ENCODE peak calls at places on chromosomes 3 and 15, in nine cellular contexts. V is trophoblast cell, H is neural progenitor cell, D is mesenchymal stem cell, Z is OCI-LY7, B is DND-41, F is GM23338, G is H9, P is IMR-90. A is an unnamed sample.

GRCh38 chr3:155870945-155871745 is 695 bp downstream of the GMPS start:
- DNase-seq in H (peak), V (peak), F (peak), D (no peak), G (peak), B (peak), P (no peak), Z (peak), A (peak)

GRCh38 chr3:46593274-46593862 is 19.0 kb upstream of the FAM240A start:
- DNase-seq in F (no peak), B (no peak), D (no peak), P (no peak), Z (no peak), V (no peak), H (no peak), G (no peak), A (no peak)

GRCh38 chr3:98900265-98901031 is 1.0 kb downstream of the DCBLD2 start:
- DNase-seq in P (no peak), V (peak), G (no peak), H (peak), F (no peak), B (no peak), Z (no peak), D (no peak), A (no peak)

GRCh38 chr3:111610612-111611054 is 15.5 kb upstream of the ZBED2 start:
- DNase-seq in Z (no peak), F (no peak), G (no peak), H (no peak), B (peak), V (no peak), D (no peak), P (no peak), A (no peak)

GRCh38 chr3:193040836-193041672 is 123.4 kb upstream of the MB21D2 start:
- DNase-seq in G (no peak), V (peak), F (peak), H (peak), D (peak), B (no peak), P (peak), Z (peak), A (peak)

GRCh38 chr3:30114918-30115317 is 491.5 kb upstream of the TGFBR2 start:
- DNase-seq in Z (no peak), G (no peak), F (no peak), H (no peak), D (no peak), P (no peak), V (no peak), B (no peak), A (peak)

GRCh38 chr3:172313671-172314070 is 134.6 kb downstream of the GHSR start:
- DNase-seq in Z (no peak), D (no peak), F (no peak), H (no peak), P (peak), G (no peak), B (no peak), V (no peak), A (no peak)

GRCh38 chr15:59993950-59994401 is 10.1 kb upstream of the FOXB1 start:
- DNase-seq in D (no peak), Z (no peak), B (no peak), H (peak), P (no peak), V (peak), G (peak), F (peak), A (no peak)

GRCh38 chr3:13650210-13651056 is 101.5 kb downstream of the FBLN2 start:
- DNase-seq in H (peak), Z (peak), D (peak), F (peak), V (peak), G (peak), P (peak), B (peak), A (peak)

GRCh38 chr15:39239562-39239961 is 341.3 kb upstream of the THBS1 start:
- DNase-seq in D (peak), V (no peak), P (peak), F (no peak), Z (no peak), B (no peak), G (no peak), H (no peak), A (peak)

GRCh38 chr3:177427096-177427495 is 229.8 kb upstream of the TBL1XR1 start:
- DNase-seq in Z (peak), B (peak), P (no peak), F (no peak), G (no peak), D (no peak), H (no peak), V (no peak), A (no peak)

GRCh38 chr15:42056934-42057743 is 36.3 kb upstream of the PLA2G4E start:
- DNase-seq in B (no peak), F (peak), Z (peak), H (peak), P (peak), D (peak), G (peak), V (peak), A (peak)

GRCh38 chr3:126034481-126035361 is 49.2 kb downstream of the SLC41A3 start:
- DNase-seq in H (no peak), V (peak), G (peak), P (peak), F (no peak), D (no peak), Z (no peak), B (peak), A (peak)

GRCh38 chr3:141418751-141419150 is 50.4 kb downstream of the ZBTB38 start:
- DNase-seq in B (no peak), P (no peak), D (no peak), F (no peak), G (no peak), V (peak), H (no peak), Z (no peak), A (no peak)

GRCh38 chr3:55000546-55000945 is 72.7 kb upstream of the LRTM1 start:
- DNase-seq in D (peak), P (peak), Z (no peak), G (no peak), H (no peak), B (no peak), V (peak), F (no peak), A (peak)

GRCh38 chr15:39427705-39428104 is 153.2 kb upstream of the THBS1 start:
- DNase-seq in Z (no peak), B (no peak), H (no peak), P (no peak), V (no peak), F (no peak), G (no peak), D (no peak), A (no peak)

GRCh38 chr3:184259878-184260570 is 1.3 kb downstream of the CAMK2N2 start:
- DNase-seq in B (no peak), P (peak), H (peak), Z (no peak), V (peak), F (peak), G (no peak), D (peak), A (peak)

GRCh38 chr3:53998980-53999379 is 107.3 kb upstream of the SELENOK start:
- DNase-seq in H (no peak), V (no peak), F (no peak), P (no peak), G (no peak), D (no peak), Z (no peak), B (no peak), A (no peak)

GRCh38 chr3:175346573-175347356 is 487.6 kb downstream of the NAALADL2 start:
- DNase-seq in D (peak), B (no peak), V (peak), H (no peak), P (peak), G (no peak), Z (no peak), F (no peak), A (peak)

GRCh38 chr3:52892625-52893311 is 4.6 kb downstream of the STIMATE start:
- DNase-seq in H (no peak), Z (no peak), G (no peak), D (no peak), F (no peak), V (peak), B (no peak), P (no peak), A (no peak)

GRCh38 chr3:69084668-69085542 is at the start of gene ARL6IP5:
- DNase-seq in V (peak), D (peak), H (peak), F (peak), B (peak), Z (peak), G (peak), P (peak), A (peak)

GRCh38 chr3:183178833-183179549 is 16.5 kb upstream of the LAMP3 start:
- DNase-seq in Z (no peak), D (peak), B (no peak), G (peak), H (peak), P (no peak), V (peak), F (peak), A (peak)

GRCh38 chr3:172082820-172083513 is 43.6 kb downstream of the FNDC3B start:
- DNase-seq in P (no peak), D (no peak), V (no peak), F (no peak), B (no peak), G (no peak), Z (no peak), H (no peak), A (no peak)

GRCh38 chr3:134009345-134010000 is 20.3 kb downstream of the SLCO2A1 start:
- DNase-seq in D (peak), G (no peak), V (no peak), P (peak), H (no peak), F (no peak), Z (no peak), B (no peak), A (peak)

GRCh38 chr3:31793040-31793439 is 188.0 kb downstream of the OSBPL10 start:
- DNase-seq in G (no peak), V (no peak), B (no peak), F (no peak), D (no peak), Z (no peak), H (no peak), P (no peak), A (no peak)

GRCh38 chr3:7682822-7683229 is 818.8 kb upstream of the LMCD1 start:
- DNase-seq in Z (no peak), H (no peak), V (peak), F (peak), P (peak), G (no peak), D (peak), B (no peak), A (no peak)

GRCh38 chr3:149934524-149934923 is 36.2 kb downstream of the PFN2 start:
- DNase-seq in V (peak), G (no peak), F (no peak), H (no peak), P (peak), B (no peak), D (peak), Z (no peak), A (no peak)

GRCh38 chr3:50592568-50592967 is 19.0 kb downstream of the CISH start:
- DNase-seq in G (no peak), Z (no peak), B (peak), P (no peak), F (no peak), D (no peak), H (no peak), V (no peak), A (no peak)

GRCh38 chr3:195546130-195546560 is 3.0 kb upstream of the PPP1R2 start:
- DNase-seq in Z (no peak), F (no peak), B (no peak), H (no peak), G (no peak), D (peak), V (peak), P (peak), A (peak)

GRCh38 chr3:15803913-15804312 is 6.1 kb upstream of the ANKRD28 start:
- DNase-seq in H (no peak), V (no peak), P (no peak), G (no peak), D (no peak), F (no peak), Z (no peak), B (no peak), A (peak)

GRCh38 chr15:78540955-78541743 is 905 bp downstream of the PSMA4 start:
- DNase-seq in P (peak), Z (peak), H (no peak), B (peak), G (no peak), V (no peak), D (peak), F (no peak), A (peak)

GRCh38 chr3:135229018-135229495 is 434.0 kb downstream of the EPHB1 start:
- DNase-seq in G (peak), V (no peak), F (peak), Z (no peak), D (no peak), P (no peak), H (peak), B (peak), A (no peak)

GRCh38 chr3:15284121-15284889 is 48.1 kb downstream of the SH3BP5 start:
- DNase-seq in F (no peak), P (no peak), V (no peak), Z (no peak), H (no peak), D (no peak), B (no peak), G (no peak), A (peak)

GRCh38 chr3:30527720-30528119 is 78.7 kb upstream of the TGFBR2 start:
- DNase-seq in D (peak), G (no peak), Z (no peak), H (no peak), B (no peak), F (no peak), V (no peak), P (no peak), A (no peak)

GRCh38 chr15:40841741-40842140 is 2.1 kb upstream of the SPINT1 start:
- DNase-seq in G (no peak), V (no peak), Z (no peak), P (no peak), B (no peak), H (no peak), F (no peak), D (no peak), A (no peak)

GRCh38 chr15:60554494-60554893 is 75.6 kb upstream of the ICE2 start:
- DNase-seq in B (no peak), F (no peak), V (no peak), Z (no peak), P (no peak), D (no peak), G (no peak), H (no peak), A (no peak)

GRCh38 chr3:72629191-72629611 is 219.0 kb downstream of the SHQ1 start:
- DNase-seq in Z (peak), H (no peak), F (no peak), B (no peak), G (no peak), V (peak), D (no peak), P (no peak), A (peak)

GRCh38 chr15:30991301-30992072 is at the start of gene MTMR10:
- DNase-seq in D (peak), Z (peak), B (peak), G (peak), V (peak), P (peak), F (peak), H (peak), A (peak)

GRCh38 chr3:126119008-126119675 is 35.2 kb upstream of the SLC41A3 start:
- DNase-seq in G (peak), P (no peak), H (no peak), F (no peak), Z (no peak), B (no peak), D (no peak), V (no peak), A (peak)

GRCh38 chr3:113132571-113132996 is 78.8 kb upstream of the BOC start:
- DNase-seq in V (no peak), D (peak), F (no peak), G (no peak), B (no peak), Z (no peak), P (peak), H (no peak), A (peak)

GRCh38 chr3:71433631-71434030 is 149.9 kb downstream of the FOXP1 start:
- DNase-seq in F (no peak), V (no peak), H (no peak), D (no peak), B (no peak), Z (no peak), P (no peak), G (no peak), A (no peak)
- H3K4me2 ChIP-seq in F (no peak), V (no peak), H (no peak), D (no peak), B (no peak), Z (no peak), P (no peak), G (no peak), A (no peak)

DNA sequence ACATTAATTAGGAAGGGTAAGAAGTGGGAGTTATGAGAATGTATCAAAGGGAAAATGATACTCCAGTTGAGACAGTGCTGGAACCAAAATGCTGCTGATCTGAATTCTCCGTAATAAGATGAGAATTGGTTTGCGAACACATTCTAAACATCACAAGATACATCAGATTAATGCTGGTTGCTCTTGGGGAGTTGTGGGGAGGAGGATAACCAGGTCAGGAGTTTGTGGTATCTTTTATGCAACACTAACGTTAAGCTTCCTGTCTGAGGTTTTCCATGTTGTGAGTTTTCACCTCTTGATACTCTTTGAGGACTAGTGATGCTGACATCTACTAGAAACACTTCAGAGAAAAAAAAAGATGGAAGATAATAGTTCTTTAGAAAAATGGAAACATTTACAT is 47.2 kb downstream of the PPARG start:
- DNase-seq in B (peak), P (no peak), H (no peak), Z (no peak), F (no peak), G (no peak), V (no peak), D (no peak), A (no peak)
- H3K4me2 ChIP-seq in B (peak), P (no peak), H (no peak), Z (no peak), F (no peak), G (no peak), V (no peak), D (no peak), A (no peak)

GRCh38 chr3:188177721-188178120 is 23.8 kb downstream of the LPP start:
- DNase-seq in B (no peak), F (no peak), Z (no peak), G (no peak), D (no peak), V (peak), H (no peak), P (no peak), A (no peak)

GRCh38 chr3:188180114-188180513 is 26.2 kb downstream of the LPP start:
- DNase-seq in G (no peak), P (no peak), H (no peak), Z (no peak), D (no peak), B (no peak), V (no peak), F (no peak), A (no peak)

GRCh38 chr3:188176884-188177283 is 22.9 kb downstream of the LPP start:
- DNase-seq in D (no peak), Z (no peak), V (no peak), P (no peak), G (no peak), H (no peak), F (no peak), B (no peak), A (no peak)

GRCh38 chr3:188179006-188179966 is 25.3 kb downstream of the LPP start:
- DNase-seq in F (peak), P (peak), D (peak), H (peak), V (peak), G (no peak), B (no peak), Z (peak), A (no peak)

DNA sequence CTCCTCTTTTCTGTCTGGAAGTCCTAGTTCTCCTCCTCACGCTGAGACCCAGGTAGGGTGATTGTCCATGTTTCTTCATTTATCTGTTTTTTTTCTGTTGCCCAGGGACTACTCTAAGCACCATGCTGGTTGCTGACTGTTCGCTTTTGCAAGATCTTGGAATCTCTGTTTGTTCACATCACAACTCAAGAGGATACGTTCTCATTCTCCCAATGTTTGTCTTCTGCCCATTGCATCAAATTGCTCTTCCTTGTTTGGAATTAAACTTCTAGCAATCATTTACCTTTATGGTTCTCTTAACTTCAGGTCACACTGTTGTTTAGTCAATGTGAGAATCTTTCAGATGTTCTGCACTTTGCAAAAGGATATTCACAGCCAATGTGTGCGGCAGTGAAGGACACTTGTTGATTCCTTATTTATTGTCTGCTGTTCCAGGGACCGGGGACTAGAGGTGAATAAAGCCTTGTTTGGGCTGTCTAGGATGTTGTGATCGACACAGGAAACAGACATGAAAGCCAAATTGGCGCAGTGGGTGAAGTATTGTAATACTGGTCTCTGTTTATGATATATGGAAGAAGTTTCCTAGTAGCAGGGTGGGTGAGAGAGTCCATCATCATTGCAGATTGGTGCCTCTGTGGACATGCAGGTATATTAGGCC is 24.5 kb downstream of the LPP start:
- DNase-seq in F (no peak), B (peak), H (no peak), V (peak), P (no peak), Z (no peak), D (no peak), G (no peak), A (no peak)
- H3K4me2 ChIP-seq in F (no peak), B (no peak), H (no peak), V (no peak), P (peak), Z (peak), D (no peak), G (no peak), A (no peak)

GRCh38 chr15:73928971-73929627 is 2.8 kb downstream of the LOXL1 start:
- DNase-seq in G (no peak), F (no peak), H (peak), D (no peak), B (no peak), V (peak), P (no peak), Z (no peak), A (peak)

GRCh38 chr15:73930790-73931281 is 4.6 kb downstream of the LOXL1 start:
- DNase-seq in B (no peak), D (no peak), G (no peak), P (peak), F (no peak), V (no peak), H (no peak), Z (no peak), A (no peak)

GRCh38 chr15:73928241-73928579 is 1.9 kb downstream of the LOXL1 start:
- DNase-seq in D (no peak), P (no peak), Z (no peak), B (no peak), V (peak), H (no peak), F (no peak), G (no peak), A (no peak)

GRCh38 chr15:73931441-73931840 is 5.2 kb downstream of the LOXL1 start:
- DNase-seq in G (no peak), D (no peak), H (no peak), F (no peak), V (no peak), B (no peak), P (no peak), Z (no peak), A (no peak)

DNA sequence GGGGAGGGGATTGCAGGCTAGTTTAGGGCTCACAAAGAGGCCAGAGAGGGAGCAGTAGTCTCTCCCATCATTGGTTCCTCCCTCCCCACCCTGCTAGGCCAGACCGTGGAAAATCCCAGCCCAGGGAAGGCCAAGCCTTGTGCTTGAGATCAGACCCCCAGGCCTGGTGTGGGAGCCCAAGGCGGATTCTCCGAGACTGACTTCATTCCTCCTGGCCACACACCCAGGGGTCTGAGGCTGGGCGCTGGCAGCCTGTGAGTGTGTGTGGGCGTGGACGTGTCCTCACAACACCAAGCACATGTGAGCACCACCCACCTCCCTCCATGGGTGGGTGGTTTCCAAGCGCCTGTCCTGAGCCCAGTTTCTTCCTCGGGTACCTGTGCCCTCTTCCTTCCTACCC is 4.1 kb downstream of the LOXL1 start:
- DNase-seq in F (no peak), P (peak), Z (no peak), G (no peak), B (no peak), V (peak), H (no peak), D (no peak), A (no peak)
- H3K4me2 ChIP-seq in F (no peak), P (peak), Z (no peak), G (no peak), B (no peak), V (no peak), H (no peak), D (peak), A (peak)

GRCh38 chr3:185527364-185527763 is 25.0 kb downstream of the LIPH start:
- DNase-seq in P (no peak), V (peak), F (no peak), G (no peak), B (no peak), H (no peak), Z (no peak), D (no peak), A (peak)
- H3K4me2 ChIP-seq in P (no peak), V (no peak), F (no peak), G (no peak), B (no peak), H (no peak), Z (no peak), D (no peak), A (no peak)

GRCh38 chr15:93070901-93071300 is 18.1 kb downstream of the RGMA start:
- DNase-seq in F (no peak), V (no peak), H (peak), G (no peak), D (no peak), Z (no peak), P (no peak), B (no peak), A (no peak)
- H3K4me2 ChIP-seq in F (peak), V (peak), H (peak), G (peak), D (no peak), Z (no peak), P (no peak), B (no peak), A (no peak)